ENCODE peak calls at places on chromosomes 13 and 19, in ten cellular contexts. One of them, this sample, is unnamed.

GRCh38 chr19:42253245-42254082 is 1.5 kb downstream of the ERF start:
- DNase-seq in myocyte: peak
- DNase-seq in glomerular endothelial cell: no peak
- DNase-seq in SK-N-DZ: peak
- DNase-seq in ACHN: peak
- DNase-seq in mesenteric fat pad: no peak
- DNase-seq in CD4-positive, alpha-beta T cell: peak
- DNase-seq in activated CD8-positive, alpha-beta memory T cell treated with anti-CD3 and anti-CD28 coated beads, Interleukin-2, amount 50 U/mL, for 48 hours: peak
- DNase-seq in A673: peak
- DNase-seq in NCI-H1930: peak
- DNase-seq in this sample: no peak

GRCh38 chr13:19680751-19681150 is 47.3 kb downstream of the MPHOSPH8 start:
- DNase-seq in myocyte: no peak
- DNase-seq in glomerular endothelial cell: no peak
- DNase-seq in SK-N-DZ: no peak
- DNase-seq in ACHN: no peak
- DNase-seq in mesenteric fat pad: no peak
- DNase-seq in CD4-positive, alpha-beta T cell: no peak
- DNase-seq in activated CD8-positive, alpha-beta memory T cell treated with anti-CD3 and anti-CD28 coated beads, Interleukin-2, amount 50 U/mL, for 48 hours: no peak
- DNase-seq in A673: no peak
- DNase-seq in NCI-H1930: no peak
- DNase-seq in this sample: no peak

GRCh38 chr19:1408300-1409203 is 1.2 kb downstream of the DAZAP1 start:
- DNase-seq in myocyte: peak
- DNase-seq in glomerular endothelial cell: no peak
- DNase-seq in SK-N-DZ: no peak
- DNase-seq in ACHN: peak
- DNase-seq in mesenteric fat pad: no peak
- DNase-seq in CD4-positive, alpha-beta T cell: peak
- DNase-seq in activated CD8-positive, alpha-beta memory T cell treated with anti-CD3 and anti-CD28 coated beads, Interleukin-2, amount 50 U/mL, for 48 hours: peak
- DNase-seq in A673: peak
- DNase-seq in NCI-H1930: no peak
- DNase-seq in this sample: no peak

GRCh38 chr13:51924756-51925544 is 63.2 kb downstream of the CCDC70 start:
- DNase-seq in myocyte: no peak
- DNase-seq in glomerular endothelial cell: no peak
- DNase-seq in SK-N-DZ: no peak
- DNase-seq in ACHN: no peak
- DNase-seq in mesenteric fat pad: no peak
- DNase-seq in CD4-positive, alpha-beta T cell: no peak
- DNase-seq in activated CD8-positive, alpha-beta memory T cell treated with anti-CD3 and anti-CD28 coated beads, Interleukin-2, amount 50 U/mL, for 48 hours: peak
- DNase-seq in A673: no peak
- DNase-seq in NCI-H1930: no peak
- DNase-seq in this sample: no peak

GRCh38 chr13:102872531-102872930 is 26.7 kb downstream of the ERCC5 start:
- DNase-seq in myocyte: no peak
- DNase-seq in glomerular endothelial cell: no peak
- DNase-seq in SK-N-DZ: no peak
- DNase-seq in ACHN: no peak
- DNase-seq in mesenteric fat pad: no peak
- DNase-seq in CD4-positive, alpha-beta T cell: no peak
- DNase-seq in activated CD8-positive, alpha-beta memory T cell treated with anti-CD3 and anti-CD28 coated beads, Interleukin-2, amount 50 U/mL, for 48 hours: no peak
- DNase-seq in A673: no peak
- DNase-seq in NCI-H1930: no peak
- DNase-seq in this sample: no peak

GRCh38 chr19:36010402-36010801 is 1.8 kb upstream of the SYNE4 start:
- DNase-seq in myocyte: no peak
- DNase-seq in glomerular endothelial cell: no peak
- DNase-seq in SK-N-DZ: no peak
- DNase-seq in ACHN: no peak
- DNase-seq in mesenteric fat pad: no peak
- DNase-seq in CD4-positive, alpha-beta T cell: no peak
- DNase-seq in activated CD8-positive, alpha-beta memory T cell treated with anti-CD3 and anti-CD28 coated beads, Interleukin-2, amount 50 U/mL, for 48 hours: no peak
- DNase-seq in A673: no peak
- DNase-seq in NCI-H1930: no peak
- DNase-seq in this sample: no peak

GRCh38 chr19:54229146-54229545 is 6.3 kb upstream of the LILRB3 start:
- DNase-seq in myocyte: no peak
- DNase-seq in glomerular endothelial cell: no peak
- DNase-seq in SK-N-DZ: no peak
- DNase-seq in ACHN: no peak
- DNase-seq in mesenteric fat pad: peak
- DNase-seq in CD4-positive, alpha-beta T cell: no peak
- DNase-seq in activated CD8-positive, alpha-beta memory T cell treated with anti-CD3 and anti-CD28 coated beads, Interleukin-2, amount 50 U/mL, for 48 hours: no peak
- DNase-seq in A673: no peak
- DNase-seq in NCI-H1930: no peak
- DNase-seq in this sample: no peak

GRCh38 chr13:30870049-30870884 is 35.8 kb upstream of the MEDAG start:
- DNase-seq in myocyte: peak
- DNase-seq in glomerular endothelial cell: peak
- DNase-seq in SK-N-DZ: peak
- DNase-seq in ACHN: peak
- DNase-seq in mesenteric fat pad: peak
- DNase-seq in CD4-positive, alpha-beta T cell: no peak
- DNase-seq in activated CD8-positive, alpha-beta memory T cell treated with anti-CD3 and anti-CD28 coated beads, Interleukin-2, amount 50 U/mL, for 48 hours: peak
- DNase-seq in A673: peak
- DNase-seq in NCI-H1930: no peak
- DNase-seq in this sample: peak

GRCh38 chr19:16417660-16418596 is 53.8 kb downstream of the EPS15L1 start:
- DNase-seq in myocyte: peak
- DNase-seq in glomerular endothelial cell: no peak
- DNase-seq in SK-N-DZ: peak
- DNase-seq in ACHN: peak
- DNase-seq in mesenteric fat pad: no peak
- DNase-seq in CD4-positive, alpha-beta T cell: peak
- DNase-seq in activated CD8-positive, alpha-beta memory T cell treated with anti-CD3 and anti-CD28 coated beads, Interleukin-2, amount 50 U/mL, for 48 hours: peak
- DNase-seq in A673: peak
- DNase-seq in NCI-H1930: no peak
- DNase-seq in this sample: no peak

GRCh38 chr19:38047641-38048040 is 140.6 kb downstream of the SIPA1L3 start:
- DNase-seq in myocyte: peak
- DNase-seq in glomerular endothelial cell: no peak
- DNase-seq in SK-N-DZ: no peak
- DNase-seq in ACHN: no peak
- DNase-seq in mesenteric fat pad: no peak
- DNase-seq in CD4-positive, alpha-beta T cell: no peak
- DNase-seq in activated CD8-positive, alpha-beta memory T cell treated with anti-CD3 and anti-CD28 coated beads, Interleukin-2, amount 50 U/mL, for 48 hours: no peak
- DNase-seq in A673: peak
- DNase-seq in NCI-H1930: no peak
- DNase-seq in this sample: no peak

GRCh38 chr19:6374711-6375410 is 872 bp downstream of the PSPN start:
- DNase-seq in myocyte: no peak
- DNase-seq in glomerular endothelial cell: no peak
- DNase-seq in SK-N-DZ: no peak
- DNase-seq in ACHN: no peak
- DNase-seq in mesenteric fat pad: no peak
- DNase-seq in CD4-positive, alpha-beta T cell: no peak
- DNase-seq in activated CD8-positive, alpha-beta memory T cell treated with anti-CD3 and anti-CD28 coated beads, Interleukin-2, amount 50 U/mL, for 48 hours: no peak
- DNase-seq in A673: no peak
- DNase-seq in NCI-H1930: no peak
- DNase-seq in this sample: no peak

GRCh38 chr13:40170982-40171381 is 495.5 kb downstream of the FOXO1 start:
- DNase-seq in myocyte: no peak
- DNase-seq in glomerular endothelial cell: no peak
- DNase-seq in SK-N-DZ: no peak
- DNase-seq in ACHN: no peak
- DNase-seq in mesenteric fat pad: no peak
- DNase-seq in CD4-positive, alpha-beta T cell: no peak
- DNase-seq in activated CD8-positive, alpha-beta memory T cell treated with anti-CD3 and anti-CD28 coated beads, Interleukin-2, amount 50 U/mL, for 48 hours: no peak
- DNase-seq in A673: no peak
- DNase-seq in NCI-H1930: no peak
- DNase-seq in this sample: no peak